ENCODE peak calls at places on chromosomes 3 and 15, in four cellular contexts. O is NCI-H1092 treated with DMSO at 0.1 percent for 48 hours, N is lower lobe of right lung, K is amniotic stem cell. W is an unnamed sample.

GRCh38 chr3:139388961-139389551 is 391 bp downstream of the COPB2 start:
- DNase-seq in N (no peak), K (no peak), O (no peak), W (no peak)

GRCh38 chr3:77038468-77038927 is 1.4 kb upstream of the ROBO2 start:
- DNase-seq in O (peak), N (peak), K (peak), W (peak)

GRCh38 chr15:67188551-67189218 is 65.8 kb downstream of the AAGAB start:
- DNase-seq in N (no peak), K (peak), O (no peak), W (no peak)

GRCh38 chr15:33581032-33581431 is 270.3 kb downstream of the RYR3 start:
- DNase-seq in K (no peak), N (no peak), O (no peak), W (no peak)

GRCh38 chr15:77632760-77633133 is at the start of gene LINGO1:
- DNase-seq in O (no peak), N (no peak), K (no peak), W (peak)

GRCh38 chr3:154779571-154779970 is 300.5 kb upstream of the MME start:
- DNase-seq in N (no peak), K (no peak), O (no peak), W (no peak)

GRCh38 chr3:160616721-160617120 is 51.4 kb upstream of the KPNA4 start:
- DNase-seq in N (no peak), O (no peak), K (no peak), W (no peak)

GRCh38 chr3:171329759-171330158 is 130.4 kb downstream of the TNIK start:
- DNase-seq in O (no peak), K (no peak), N (no peak), W (no peak)

GRCh38 chr3:47896736-47897135 is 93.8 kb downstream of the DHX30 start:
- DNase-seq in N (no peak), O (no peak), K (no peak), W (no peak)

GRCh38 chr15:64851503-64851840 is 9.8 kb downstream of the PLEKHO2 start:
- DNase-seq in N (no peak), O (no peak), K (peak), W (no peak)

GRCh38 chr15:94232107-94232506 is 746 bp downstream of the MCTP2 start:
- DNase-seq in K (no peak), O (no peak), N (no peak), W (peak)

GRCh38 chr15:43487271-43487895 is 5.6 kb downstream of the TP53BP1 start:
- DNase-seq in K (no peak), O (no peak), N (no peak), W (no peak)